ENCODE peak calls at places on chromosomes 1 and 21, in ten cellular contexts. Z, S, J, C, V, E, H, Q, K and B are unnamed samples.

GRCh38 chr1:211632808-211633522 is 42.5 kb downstream of the NEK2 start:
- DNase-seq in Z (peak; percentile 70), S (peak; percentile 87), J (no peak), C (no peak), V (peak; percentile 75), E (no peak), H (peak; percentile 65), Q (peak; percentile 45), K (peak; percentile 78), B (no peak)

GRCh38 chr1:229352975-229353374 is 10.1 kb upstream of the CCSAP start:
- DNase-seq in Z (no peak), S (no peak), J (no peak), C (no peak), V (no peak), E (no peak), H (no peak), Q (no peak), K (no peak), B (no peak)

GRCh38 chr1:54336121-54336520 is 70.1 kb downstream of the SSBP3 start:
- DNase-seq in Z (no peak), S (no peak), J (no peak), C (no peak), V (no peak), E (no peak), H (no peak), Q (no peak), K (no peak), B (no peak)

GRCh38 chr1:193338194-193338593 is 151.8 kb upstream of the B3GALT2 start:
- DNase-seq in Z (no peak), S (no peak), J (no peak), C (no peak), V (no peak), E (peak; percentile 16), H (peak; percentile 64), Q (no peak), K (peak; percentile 8), B (peak; percentile 28)

GRCh38 chr1:203428981-203429599 is 46.5 kb upstream of the PRELP start:
- DNase-seq in Z (no peak), S (no peak), J (peak; percentile 79), C (no peak), V (no peak), E (no peak), H (no peak), Q (no peak), K (no peak), B (no peak)

GRCh38 chr1:80533178-80533577 is 1267.6 kb upstream of the ADGRL2 start:
- DNase-seq in Z (no peak), S (no peak), J (no peak), C (no peak), V (no peak), E (no peak), H (no peak), Q (no peak), K (no peak), B (no peak)

GRCh38 chr1:221832617-221833016 is 90.7 kb upstream of the DUSP10 start:
- DNase-seq in Z (peak; percentile 17), S (peak; percentile 56), J (no peak), C (no peak), V (peak; percentile 72), E (no peak), H (no peak), Q (no peak), K (no peak), B (no peak)

GRCh38 chr21:16185766-16186165 is 456.0 kb downstream of the USP25 start:
- DNase-seq in Z (no peak), S (no peak), J (no peak), C (no peak), V (no peak), E (no peak), H (no peak), Q (no peak), K (no peak), B (no peak)

GRCh38 chr1:203640723-203641523 is 14.3 kb downstream of the ATP2B4 start:
- DNase-seq in Z (no peak), S (no peak), J (no peak), C (no peak), V (no peak), E (no peak), H (no peak), Q (no peak), K (no peak), B (no peak)

GRCh38 chr1:97094257-97094972 is 372.8 kb downstream of the PTBP2 start:
- DNase-seq in Z (no peak), S (no peak), J (no peak), C (peak; percentile 38), V (no peak), E (peak; percentile 91), H (peak; percentile 95), Q (peak; percentile 50), K (peak; percentile 80), B (no peak)

DNA sequence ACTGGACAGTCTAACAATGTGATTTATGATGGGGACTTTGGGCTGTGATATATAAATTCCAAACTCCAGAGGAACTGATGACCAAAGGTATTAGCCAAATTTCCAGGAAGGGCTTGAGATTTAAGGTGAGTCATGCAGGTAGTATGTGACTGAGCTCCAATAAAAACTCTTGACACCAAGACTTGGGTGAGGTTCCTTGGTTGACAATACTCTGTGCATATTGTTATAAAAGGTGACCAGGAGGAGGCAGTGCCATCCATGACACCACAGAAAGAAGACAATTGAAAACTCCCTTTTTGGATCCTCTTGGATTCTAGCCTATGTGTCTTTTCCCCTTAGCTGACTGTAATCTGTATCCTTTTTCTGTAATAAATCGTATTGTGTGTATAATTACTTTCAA is 392.6 kb upstream of the LRRC7 start:
- DNase-seq in Z (no peak), S (no peak), J (no peak), C (no peak), V (no peak), E (no peak), H (peak; percentile 13), Q (no peak), K (no peak), B (no peak)
- TF ChIP-seq CTCF in Z (no peak), S (no peak), J (no peak), C (no peak), V (no peak), E (no peak), H (no peak), Q (no peak), K (no peak), B (no peak)

GRCh38 chr1:30974536-30974935 is 66.0 kb upstream of the SDC3 start:
- DNase-seq in Z (no peak), S (no peak), J (no peak), C (no peak), V (no peak), E (no peak), H (no peak), Q (no peak), K (no peak), B (no peak)

GRCh38 chr1:30976143-30976542 is 67.6 kb upstream of the SDC3 start:
- DNase-seq in Z (no peak), S (no peak), J (no peak), C (no peak), V (no peak), E (peak; percentile 46), H (peak; percentile 51), Q (no peak), K (no peak), B (no peak)

GRCh38 chr1:30977511-30977910 is 69.0 kb upstream of the SDC3 start:
- DNase-seq in Z (no peak), S (no peak), J (no peak), C (no peak), V (no peak), E (no peak), H (no peak), Q (no peak), K (no peak), B (no peak)

GRCh38 chr1:30975217-30975616 is 66.7 kb upstream of the SDC3 start:
- DNase-seq in Z (no peak), S (no peak), J (no peak), C (no peak), V (no peak), E (no peak), H (no peak), Q (no peak), K (no peak), B (no peak)

DNA sequence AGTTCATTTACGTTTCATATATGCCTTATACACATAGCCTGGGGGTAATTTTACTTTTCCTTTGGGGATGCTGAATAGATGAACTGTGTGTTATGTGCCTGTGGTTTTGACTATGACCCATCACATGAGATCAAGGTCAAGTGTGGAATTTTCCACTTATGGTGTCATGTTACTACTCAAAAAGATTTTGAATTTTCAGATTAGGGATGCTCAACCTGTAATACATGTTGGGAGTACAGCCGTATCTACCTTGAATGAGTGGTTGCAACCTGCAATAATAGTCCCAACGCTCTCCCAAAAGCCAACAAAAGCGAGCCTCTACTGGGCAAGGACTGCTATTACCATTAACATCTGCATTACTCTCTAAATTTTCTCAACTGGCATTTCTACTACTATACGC is 68.5 kb upstream of the SDC3 start:
- DNase-seq in Z (no peak), S (no peak), J (no peak), C (no peak), V (no peak), E (peak; percentile 54), H (peak; percentile 41), Q (peak; percentile 23), K (peak; percentile 29), B (no peak)
- TF ChIP-seq CTCF in Z (no peak), S (no peak), J (no peak), C (peak; percentile 12), V (no peak), E (peak; percentile 54), H (peak; percentile 25), Q (peak; percentile 46), K (peak; percentile 55), B (no peak)

DNA sequence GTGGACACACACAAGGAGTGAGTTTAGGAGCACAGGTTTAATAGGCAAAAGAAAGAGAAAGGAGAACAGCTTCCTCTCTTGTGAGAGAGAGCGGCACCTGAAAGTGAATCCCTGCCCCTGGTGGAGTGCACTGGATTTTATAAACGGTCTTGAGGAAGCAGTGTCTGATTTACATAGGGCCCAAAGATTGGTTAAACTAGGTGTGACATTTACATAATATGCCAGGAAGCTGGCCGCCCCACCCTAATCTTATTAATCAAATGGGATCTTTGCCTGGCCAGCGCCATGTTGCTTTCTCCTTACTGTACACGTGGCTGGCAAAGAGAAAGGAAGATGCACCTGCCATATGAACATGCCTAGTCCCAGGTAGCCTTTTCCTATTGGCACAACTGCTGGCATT is 38.7 kb downstream of the CFH start:
- DNase-seq in Z (no peak), S (no peak), J (no peak), C (no peak), V (no peak), E (no peak), H (no peak), Q (no peak), K (no peak), B (no peak)
- TF ChIP-seq CTCF in Z (no peak), S (no peak), J (no peak), C (no peak), V (no peak), E (no peak), H (no peak), Q (no peak), K (no peak), B (no peak)

DNA sequence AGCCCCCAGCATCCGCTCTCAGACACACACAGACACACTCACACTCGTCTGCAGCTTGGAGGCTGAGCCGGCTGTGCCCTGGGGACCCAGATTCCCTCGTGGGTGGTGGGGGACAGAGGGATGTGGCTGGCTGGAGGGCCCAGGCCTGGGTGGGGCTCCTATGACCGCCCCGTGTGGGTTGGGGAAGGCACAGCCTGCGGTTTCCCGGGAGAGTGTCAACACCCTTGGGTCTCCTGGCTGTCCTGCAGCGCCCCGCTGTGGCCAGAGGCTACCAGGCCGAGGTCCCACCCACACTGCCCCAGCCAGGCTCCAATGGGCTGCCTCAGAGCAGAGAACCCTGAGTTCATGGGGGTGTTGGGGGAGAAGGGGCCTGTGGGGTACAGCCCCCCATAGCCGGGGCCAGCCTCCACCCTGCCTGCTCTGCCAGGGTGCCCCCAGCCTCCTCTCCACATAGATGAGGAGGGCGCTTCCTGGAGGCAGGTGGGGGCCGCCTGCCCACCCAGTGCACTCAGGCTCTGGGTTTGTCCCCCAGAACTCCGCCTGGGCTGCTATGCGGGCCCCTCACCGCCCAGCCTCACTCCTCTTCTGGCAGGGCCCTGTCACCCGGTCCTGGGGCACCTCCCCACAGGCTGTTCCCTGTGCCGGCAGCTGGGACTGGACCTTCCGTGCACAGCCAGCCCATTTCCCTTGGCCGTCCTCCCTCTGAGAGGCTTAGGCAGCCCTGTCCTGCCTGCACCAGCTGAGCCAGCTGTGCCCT is at the start of gene TTC34:
- DNase-seq in Z (peak; percentile 35), S (no peak), J (peak; percentile 28), C (no peak), V (no peak), E (no peak), H (no peak), Q (no peak), K (no peak), B (peak; percentile 50)
- TF ChIP-seq CTCF in Z (peak; percentile 41), S (no peak), J (peak; percentile 16), C (no peak), V (no peak), E (no peak), H (no peak), Q (no peak), K (peak; percentile 15), B (peak; percentile 55)